ENCODE peak calls at places on chromosomes 12 and 14, in four cellular contexts. U is GM12878, Z is K562, G is HepG2. H is an unnamed sample.

GRCh38 chr14:77268989-77269595 is 1.9 kb downstream of the NGB start:
- DNase-seq in U (no peak), Z (no peak), G (no peak), H (no peak)

GRCh38 chr12:111444706-111445310 is 39.1 kb downstream of the SH2B3 start:
- DNase-seq in U (peak; percentile 94), Z (no peak), G (no peak), H (no peak)

GRCh38 chr12:117235261-117235660 is 45.0 kb upstream of the FBXO21 start:
- DNase-seq in U (no peak), Z (no peak), G (no peak), H (no peak)

GRCh38 chr12:53963434-53964314 is 9.0 kb downstream of the HOXC12 start:
- DNase-seq in U (no peak), Z (peak; percentile 65), G (no peak), H (peak; percentile 38)

GRCh38 chr14:100384819-100385813 is 62.0 kb downstream of the SLC25A47 start:
- DNase-seq in U (no peak), Z (no peak), G (peak; percentile 40), H (no peak)

GRCh38 chr12:123757555-123757954 is 4.5 kb upstream of the DNAH10 start:
- DNase-seq in U (no peak), Z (no peak), G (no peak), H (peak; percentile 28)

GRCh38 chr12:50825372-50825838 is 17.3 kb upstream of the TMPRSS12 start:
- DNase-seq in U (no peak), Z (peak; percentile 20), G (peak; percentile 62), H (peak; percentile 34)

GRCh38 chr12:19688489-19688888 is 249.2 kb downstream of the AEBP2 start:
- DNase-seq in U (no peak), Z (no peak), G (no peak), H (no peak)

GRCh38 chr14:68774771-68775613 is 17.9 kb downstream of the ZFP36L1 start:
- DNase-seq in U (no peak), Z (no peak), G (peak; percentile 78), H (no peak)

GRCh38 chr12:126998747-126999285 is 1268.2 kb upstream of the TMEM132C start:
- DNase-seq in U (no peak), Z (peak; percentile 87), G (no peak), H (no peak)

GRCh38 chr12:41122894-41123293 is 65.2 kb upstream of the PDZRN4 start:
- DNase-seq in U (no peak), Z (no peak), G (no peak), H (no peak)

GRCh38 chr14:101408077-101408831 is 153.0 kb upstream of the DIO3 start:
- DNase-seq in U (no peak), Z (no peak), G (no peak), H (no peak)

GRCh38 chr12:57418255-57418654 is 12.6 kb downstream of the R3HDM2 start:
- DNase-seq in U (no peak), Z (no peak), G (no peak), H (no peak)

GRCh38 chr12:57420482-57420881 is 10.4 kb downstream of the R3HDM2 start:
- DNase-seq in U (no peak), Z (no peak), G (no peak), H (no peak)

GRCh38 chr12:57410534-57410933 is 20.3 kb downstream of the R3HDM2 start:
- DNase-seq in U (no peak), Z (no peak), G (no peak), H (no peak)

GRCh38 chr12:57419495-57419894 is 11.3 kb downstream of the R3HDM2 start:
- DNase-seq in U (no peak), Z (no peak), G (no peak), H (no peak)

DNA sequence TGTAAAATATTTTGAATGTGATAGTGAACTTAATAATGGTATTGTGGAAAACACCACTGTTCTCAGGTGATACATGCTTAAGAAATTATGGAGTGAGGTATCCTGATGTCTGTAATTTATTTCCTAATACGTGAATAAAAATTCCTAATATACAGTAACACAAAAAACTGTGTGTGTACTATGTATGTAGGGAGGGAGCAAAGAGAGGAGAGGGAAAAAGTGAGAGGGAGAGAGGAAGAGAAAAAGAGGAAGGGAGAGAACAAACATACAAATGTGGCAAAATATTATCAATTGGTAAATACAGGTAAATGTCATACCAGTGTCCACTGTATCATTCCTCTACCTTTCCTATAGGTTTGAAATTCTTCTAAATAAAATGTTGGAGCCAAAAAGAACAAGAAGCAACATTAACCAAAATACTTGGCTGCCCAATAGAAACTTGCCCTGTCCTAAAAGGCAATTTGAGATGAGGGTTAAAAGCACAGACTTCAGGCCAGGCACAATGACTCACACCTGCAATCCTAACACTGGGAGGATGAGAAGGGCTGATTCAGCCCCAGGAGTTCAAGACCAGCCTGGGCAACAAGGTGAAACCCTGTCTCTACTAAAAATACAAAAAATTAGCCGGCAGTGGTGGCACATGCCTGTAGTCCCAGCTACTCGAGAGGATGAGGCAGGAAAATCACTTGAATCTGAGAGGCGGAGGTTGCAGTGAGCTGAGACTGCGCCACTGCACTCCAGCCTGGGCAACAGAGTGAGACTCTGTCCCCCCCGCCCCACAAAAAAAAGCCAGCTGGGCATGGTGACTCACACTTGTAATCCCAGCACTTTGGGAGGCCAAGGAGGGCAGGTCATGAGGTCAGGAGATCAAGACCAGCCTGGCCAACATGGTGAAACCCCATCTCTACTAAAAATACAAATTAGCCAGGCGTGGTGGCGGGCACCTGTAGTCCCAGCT is 14.5 kb downstream of the R3HDM2 start:
- DNase-seq in U (no peak), Z (no peak), G (no peak), H (no peak)
- TF ChIP-seq FOXK2 in U (no peak), Z (no peak), G (no peak), H (no peak)

GRCh38 chr12:11943919-11944318 is 126.8 kb upstream of the BCL2L14 start:
- DNase-seq in U (no peak), Z (no peak), G (no peak), H (no peak)
- TF ChIP-seq FOXK2 in U (no peak), Z (no peak), G (no peak), H (no peak)

GRCh38 chr12:24379493-24379892 is 430.0 kb upstream of the SOX5 start:
- DNase-seq in U (no peak), Z (no peak), G (no peak), H (no peak)
- TF ChIP-seq FOXK2 in U (no peak), Z (no peak), G (no peak), H (no peak)

GRCh38 chr14:86003998-86004397 is 474.1 kb downstream of the FLRT2 start:
- DNase-seq in U (no peak), Z (no peak), G (peak; percentile 44), H (no peak)
- TF ChIP-seq FOXK2 in U (no peak), Z (no peak), G (no peak), H (no peak)

GRCh38 chr14:34461334-34462131 is 507 bp downstream of the SPTSSA start:
- DNase-seq in U (no peak), Z (peak; percentile 59), G (peak; percentile 89), H (peak; percentile 58)
- TF ChIP-seq FOXK2 in U (no peak), Z (no peak), G (no peak), H (no peak)

GRCh38 chr12:66971816-66972215 is 292.9 kb upstream of the GRIP1 start:
- DNase-seq in U (no peak), Z (no peak), G (no peak), H (no peak)
- TF ChIP-seq FOXK2 in U (no peak), Z (no peak), G (no peak), H (no peak)

H was measured in HEK293T.